ENCODE peak calls at places on chromosomes 11 and 22, in six cellular contexts. D, X, P, Y, R and L are unnamed samples.

GRCh38 chr11:8715501-8715900 is 32.9 kb downstream of the RPL27A start:
- DNase-seq in D (no peak), X (no peak), P (no peak), Y (peak), R (no peak), L (no peak)

GRCh38 chr11:112023104-112023503 is 2.1 kb upstream of the DLAT start:
- DNase-seq in D (no peak), X (peak), P (no peak), Y (no peak), R (no peak), L (no peak)

GRCh38 chr11:35056391-35057093 is 82.4 kb upstream of the CD44 start:
- DNase-seq in D (no peak), X (no peak), P (no peak), Y (no peak), R (no peak), L (no peak)

GRCh38 chr11:17651681-17652080 is 67.7 kb upstream of the MYOD1 start:
- DNase-seq in D (no peak), X (no peak), P (no peak), Y (no peak), R (no peak), L (no peak)

GRCh38 chr11:117885777-117886176 is 9.3 kb upstream of the FXYD6 start:
- DNase-seq in D (no peak), X (no peak), P (no peak), Y (peak), R (no peak), L (peak)

GRCh38 chr11:86673055-86673843 is 833 bp upstream of the ME3 start:
- DNase-seq in D (no peak), X (no peak), P (peak), Y (no peak), R (no peak), L (no peak)

GRCh38 chr22:19729507-19729906 is 6.2 kb downstream of the GP1BB start:
- DNase-seq in D (no peak), X (no peak), P (no peak), Y (no peak), R (no peak), L (no peak)

GRCh38 chr11:69093106-69093505 is 44.4 kb downstream of the TPCN2 start:
- DNase-seq in D (no peak), X (no peak), P (no peak), Y (no peak), R (no peak), L (no peak)

GRCh38 chr11:112279901-112280267 is 19.2 kb upstream of the PLET1 start:
- DNase-seq in D (peak), X (peak), P (no peak), Y (peak), R (peak), L (peak)

GRCh38 chr11:65355013-65355775 is 643 bp downstream of the TIGD3 start:
- DNase-seq in D (no peak), X (peak), P (no peak), Y (peak), R (peak), L (peak)

GRCh38 chr11:3994030-3994640 is 100.5 kb upstream of the RRM1 start:
- DNase-seq in D (peak), X (no peak), P (no peak), Y (no peak), R (no peak), L (no peak)

GRCh38 chr22:23289851-23290724 is 109.8 kb downstream of the BCR start:
- DNase-seq in D (peak), X (peak), P (no peak), Y (peak), R (peak), L (peak)

GRCh38 chr22:23282089-23282501 is 101.8 kb downstream of the BCR start:
- DNase-seq in D (peak), X (no peak), P (no peak), Y (peak), R (peak), L (peak)

GRCh38 chr11:128269466-128269865 is 317.9 kb downstream of the ETS1 start:
- DNase-seq in D (peak), X (no peak), P (no peak), Y (no peak), R (no peak), L (no peak)

GRCh38 chr22:27641049-27641790 is 160.3 kb downstream of the MN1 start:
- DNase-seq in D (no peak), X (no peak), P (no peak), Y (no peak), R (no peak), L (no peak)

GRCh38 chr11:12560362-12560761 is 113.9 kb upstream of the TEAD1 start:
- DNase-seq in D (no peak), X (no peak), P (no peak), Y (no peak), R (no peak), L (no peak)

GRCh38 chr11:12556155-12556554 is 118.1 kb upstream of the TEAD1 start:
- DNase-seq in D (peak), X (no peak), P (peak), Y (no peak), R (no peak), L (no peak)

GRCh38 chr11:12554122-12554521 is 120.1 kb upstream of the TEAD1 start:
- DNase-seq in D (no peak), X (no peak), P (no peak), Y (no peak), R (no peak), L (no peak)

GRCh38 chr11:12559011-12559410 is 115.2 kb upstream of the TEAD1 start:
- DNase-seq in D (no peak), X (no peak), P (no peak), Y (no peak), R (no peak), L (no peak)

DNA sequence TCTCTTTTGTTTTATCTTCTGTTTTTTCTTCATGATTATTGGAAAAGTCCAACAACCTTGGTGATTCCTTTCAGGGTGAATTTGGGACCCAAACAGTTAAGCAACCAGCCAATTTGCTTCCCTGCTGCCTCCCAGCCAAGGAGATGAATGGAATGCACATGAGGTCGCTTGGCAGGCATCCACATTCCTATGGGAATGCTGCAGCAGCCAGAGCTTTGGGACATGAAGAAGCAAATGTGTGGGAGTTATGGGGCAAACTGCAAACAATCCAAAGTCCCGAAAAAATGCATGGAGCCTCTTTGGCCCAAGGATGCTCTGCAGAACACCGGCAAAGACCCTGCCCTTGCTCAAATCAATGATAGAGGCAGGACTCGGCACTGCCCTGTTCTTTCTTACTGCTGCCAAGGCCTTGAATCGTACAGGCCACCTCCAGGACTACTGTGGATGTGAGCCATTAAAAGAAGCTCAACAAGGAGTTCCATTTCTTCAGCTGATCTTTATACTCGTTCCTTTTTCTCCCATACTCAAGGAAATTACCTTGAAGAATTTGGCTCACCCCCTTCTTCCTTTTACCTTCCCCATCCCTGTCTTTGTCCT is 117.3 kb upstream of the TEAD1 start:
- DNase-seq in D (peak), X (no peak), P (peak), Y (peak), R (peak), L (peak)
- H3K4me3 ChIP-seq in D (peak), X (no peak), P (no peak), Y (no peak), R (no peak), L (no peak)

GRCh38 chr22:36914383-36914752 is 940 bp downstream of the CSF2RB start:
- DNase-seq in D (no peak), X (peak), P (no peak), Y (no peak), R (no peak), L (no peak)
- H3K4me3 ChIP-seq in D (no peak), X (peak), P (peak), Y (peak), R (no peak), L (no peak)

DNA sequence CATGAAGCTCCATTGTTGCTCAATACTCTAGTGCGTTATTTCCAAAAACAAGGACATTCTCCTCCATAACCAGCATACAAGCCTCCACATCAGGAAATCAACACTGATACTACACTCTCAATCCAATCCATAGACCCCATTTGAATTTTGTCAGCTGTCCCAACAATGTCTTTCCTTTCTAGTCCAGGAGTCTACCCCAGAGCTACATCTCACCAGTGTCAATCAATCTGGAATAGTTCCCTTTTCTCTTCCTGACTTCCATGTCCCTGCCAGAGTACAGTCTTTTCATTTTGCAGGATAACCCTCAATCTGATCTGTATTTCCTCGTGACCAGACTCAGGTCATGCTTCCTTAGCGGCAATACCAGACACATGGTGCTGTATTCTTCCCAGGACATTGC is 43.0 kb downstream of the TCF20 start:
- DNase-seq in D (no peak), X (no peak), P (no peak), Y (no peak), R (no peak), L (no peak)
- H3K4me3 ChIP-seq in D (no peak), X (no peak), P (no peak), Y (no peak), R (no peak), L (no peak)

GRCh38 chr22:38032681-38033521 is 24.3 kb upstream of the PICK1 start:
- DNase-seq in D (peak), X (no peak), P (no peak), Y (no peak), R (no peak), L (no peak)
- H3K4me3 ChIP-seq in D (no peak), X (no peak), P (no peak), Y (no peak), R (no peak), L (no peak)

DNA sequence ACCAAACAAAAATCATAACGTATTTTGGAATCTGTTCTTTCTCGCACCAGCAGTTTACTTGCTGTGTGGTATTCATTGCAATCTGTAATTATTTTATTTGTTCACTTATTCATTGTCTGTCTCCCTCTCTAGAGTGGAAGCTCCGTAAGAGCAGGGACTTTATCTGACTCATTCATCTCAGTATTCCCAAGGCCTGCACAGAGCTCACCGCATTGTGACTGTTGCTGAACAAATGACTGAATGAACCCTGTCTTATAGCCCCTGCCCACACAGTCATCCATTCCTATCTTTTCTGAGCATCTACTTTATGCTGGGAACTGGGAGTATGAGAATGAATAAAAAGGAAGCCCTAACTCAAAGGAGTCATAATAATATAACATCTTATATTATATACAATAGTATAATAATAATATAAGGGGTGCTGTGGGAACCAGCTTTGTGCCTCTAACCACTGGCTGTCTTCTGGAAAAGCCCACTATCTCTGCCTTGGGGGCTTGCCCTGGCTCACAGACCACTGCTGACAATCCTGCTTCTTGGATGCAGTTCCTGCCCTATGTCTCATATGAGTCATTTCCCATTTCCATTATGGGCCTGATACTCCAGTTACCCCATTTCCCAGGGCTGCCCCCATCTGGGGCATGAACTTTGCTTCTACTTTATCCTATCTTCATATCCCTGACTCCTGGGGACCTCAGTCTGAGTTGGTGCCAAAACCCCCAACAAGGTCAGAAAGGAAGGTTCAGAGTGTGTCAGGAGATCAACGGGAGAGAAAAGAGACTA is 11.0 kb downstream of the XRRA1 start:
- DNase-seq in D (peak), X (no peak), P (no peak), Y (no peak), R (no peak), L (no peak)
- H3K4me3 ChIP-seq in D (no peak), X (no peak), P (no peak), Y (no peak), R (no peak), L (no peak)

DNA sequence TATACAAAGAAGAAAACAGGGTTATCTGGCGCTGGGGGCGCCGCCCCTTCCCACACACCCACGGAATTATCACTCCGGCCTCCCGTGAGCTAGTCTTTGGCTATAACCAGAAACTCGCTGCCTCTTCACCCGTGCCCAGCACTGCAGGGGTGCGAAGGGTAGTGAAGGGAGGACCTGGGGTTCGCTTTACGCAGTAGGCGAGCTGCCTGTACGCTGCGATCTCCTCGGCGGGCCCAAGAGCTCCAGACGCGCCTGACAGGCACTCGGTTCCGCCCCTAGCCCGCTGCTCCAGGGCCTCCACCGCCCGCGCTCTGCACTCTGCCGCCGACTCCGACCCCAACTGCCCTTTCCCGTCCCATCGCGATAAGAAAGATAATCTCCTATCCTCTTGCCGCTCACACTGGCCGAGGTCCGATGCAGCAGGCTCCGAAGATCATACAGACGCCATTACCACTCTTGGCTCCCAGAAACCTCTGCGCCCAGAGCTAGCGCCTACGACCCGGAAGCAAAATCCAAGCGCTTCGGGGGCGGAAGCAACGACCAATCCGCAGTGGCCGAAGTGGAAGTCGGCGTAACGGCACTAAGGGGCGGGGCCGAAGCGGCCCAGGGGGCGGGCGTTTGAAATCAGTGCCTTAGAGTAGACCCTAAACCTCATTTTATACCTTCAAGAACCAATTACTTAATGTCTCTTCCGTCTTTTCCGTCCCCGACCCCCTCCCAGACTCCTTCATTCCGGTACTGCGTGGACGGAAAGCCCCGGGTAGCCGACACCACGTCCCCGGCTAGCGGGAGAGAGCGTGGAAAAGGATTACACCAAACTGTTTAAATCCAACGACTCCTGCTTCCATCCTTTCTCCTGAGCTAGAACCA is at the start of the genes CWC15 and KDM4D:
- DNase-seq in D (peak), X (peak), P (peak), Y (peak), R (peak), L (peak)
- H3K4me3 ChIP-seq in D (peak), X (peak), P (peak), Y (peak), R (peak), L (peak)